ENCODE peak calls at places on chromosomes 16 and 17, in ten cellular contexts. K, P, E, D, S, X, T, O, G and R are unnamed samples.
A peak's percentile ranks its signal among the peaks of the same experiment; 100 is the strongest.

GRCh38 chr16:66070140-66070887 is 296.2 kb upstream of the CDH5 start:
- DNase-seq in K (peak; percentile 10), P (peak; percentile 45), E (no peak), D (no peak), S (peak; percentile 81), X (no peak), T (peak; percentile 71), O (no peak), G (no peak), R (peak; percentile 69)

GRCh38 chr16:85770741-85771140 is 19.8 kb upstream of the C16orf74 start:
- DNase-seq in K (no peak), P (no peak), E (no peak), D (no peak), S (no peak), X (no peak), T (no peak), O (no peak), G (no peak), R (no peak)

GRCh38 chr16:66650707-66651473 is 45.7 kb downstream of the CMTM4 start:
- DNase-seq in K (peak; percentile 50), P (peak; percentile 92), E (peak; percentile 87), D (peak; percentile 63), S (peak; percentile 93), X (no peak), T (peak; percentile 91), O (peak; percentile 81), G (peak; percentile 58), R (peak; percentile 95)

GRCh38 chr17:65198653-65199382 is 61.6 kb downstream of the RGS9 start:
- DNase-seq in K (no peak), P (peak; percentile 77), E (peak; percentile 78), D (no peak), S (peak; percentile 85), X (peak; percentile 74), T (peak; percentile 74), O (no peak), G (no peak), R (peak; percentile 79)

GRCh38 chr17:9887521-9887920 is 17.6 kb downstream of the RCVRN start:
- DNase-seq in K (no peak), P (no peak), E (no peak), D (no peak), S (no peak), X (no peak), T (no peak), O (no peak), G (no peak), R (no peak)

GRCh38 chr17:72806011-72806410 is 286.5 kb downstream of the SLC39A11 start:
- DNase-seq in K (no peak), P (no peak), E (no peak), D (no peak), S (no peak), X (no peak), T (no peak), O (no peak), G (no peak), R (no peak)

GRCh38 chr17:45438931-45439610 is 6.4 kb upstream of the ARHGAP27 start:
- DNase-seq in K (no peak), P (no peak), E (no peak), D (no peak), S (no peak), X (no peak), T (no peak), O (no peak), G (no peak), R (no peak)

GRCh38 chr17:47882247-47882646 is 13.8 kb upstream of the SP2 start:
- DNase-seq in K (no peak), P (no peak), E (no peak), D (no peak), S (no peak), X (no peak), T (no peak), O (no peak), G (no peak), R (no peak)

GRCh38 chr17:3571043-3571900 is 13.7 kb upstream of the TRPV3 start:
- DNase-seq in K (no peak), P (no peak), E (no peak), D (no peak), S (no peak), X (no peak), T (no peak), O (no peak), G (no peak), R (no peak)

GRCh38 chr16:55439101-55439690 is 39.8 kb upstream of the MMP2 start:
- DNase-seq in K (no peak), P (no peak), E (no peak), D (no peak), S (peak; percentile 4), X (no peak), T (no peak), O (no peak), G (no peak), R (no peak)

GRCh38 chr17:56678249-56679144 is 85.0 kb downstream of the NOG start:
- DNase-seq in K (no peak), P (no peak), E (peak; percentile 79), D (no peak), S (peak; percentile 49), X (no peak), T (peak; percentile 41), O (no peak), G (no peak), R (no peak)

GRCh38 chr16:64951681-64952080 is 170.2 kb downstream of the CDH11 start:
- DNase-seq in K (no peak), P (no peak), E (no peak), D (no peak), S (no peak), X (no peak), T (no peak), O (no peak), G (no peak), R (no peak)

GRCh38 chr16:53131050-53131362 is 76.2 kb downstream of the CHD9 start:
- DNase-seq in K (no peak), P (no peak), E (no peak), D (no peak), S (no peak), X (no peak), T (no peak), O (no peak), G (no peak), R (no peak)

GRCh38 chr17:70107441-70107840 is 32.4 kb downstream of the KCNJ16 start:
- DNase-seq in K (no peak), P (no peak), E (no peak), D (no peak), S (peak; percentile 30), X (no peak), T (no peak), O (no peak), G (no peak), R (no peak)

GRCh38 chr16:57016301-57016700 is 26.9 kb downstream of the NLRC5 start:
- DNase-seq in K (no peak), P (no peak), E (no peak), D (no peak), S (no peak), X (no peak), T (no peak), O (no peak), G (no peak), R (no peak)